ENCODE peak calls at places on chromosome 11, in six cellular contexts. C, X, P, D, V and T are unnamed samples.

GRCh38 chr11:103055174-103055890 is 36.6 kb downstream of the DCUN1D5 start:
- DNase-seq in C (no peak), V (peak; percentile 62), D (no peak), X (no peak), P (peak; percentile 73), T (no peak)

GRCh38 chr11:19546325-19546724 is 166.3 kb upstream of the NAV2 start:
- DNase-seq in X (no peak), C (no peak), P (no peak), V (no peak), D (no peak), T (no peak)

GRCh38 chr11:99368579-99368978 is 347.8 kb downstream of the CNTN5 start:
- DNase-seq in C (no peak), D (no peak), V (peak; percentile 76), X (no peak), P (peak; percentile 43), T (peak; percentile 20)

GRCh38 chr11:94926698-94927237 is 46.6 kb downstream of the CWC15 start:
- DNase-seq in V (peak; percentile 96), C (peak; percentile 91), X (peak; percentile 90), P (peak; percentile 98), D (peak; percentile 77), T (peak; percentile 95)

GRCh38 chr11:124832571-124832970 is 32.4 kb upstream of the MSANTD2 start:
- DNase-seq in D (no peak), P (no peak), X (no peak), V (no peak), C (no peak), T (no peak)

GRCh38 chr11:45371251-45371749 is 85.2 kb upstream of the SYT13 start:
- DNase-seq in X (peak; percentile 45), P (peak; percentile 61), V (peak; percentile 66), D (peak; percentile 18), C (peak; percentile 27), T (peak; percentile 6)

GRCh38 chr11:84524422-84525051 is 1102.6 kb downstream of the DLG2 start:
- DNase-seq in D (no peak), X (no peak), V (peak; percentile 41), C (no peak), P (peak; percentile 44), T (peak; percentile 13)

GRCh38 chr11:116033931-116034553 is 529.8 kb upstream of the CADM1 start:
- DNase-seq in V (no peak), P (no peak), C (no peak), X (no peak), D (no peak), T (no peak)

GRCh38 chr11:35427158-35427557 is 7.8 kb upstream of the SLC1A2 start:
- DNase-seq in D (peak; percentile 55), V (peak; percentile 82), C (no peak), X (no peak), P (peak; percentile 77), T (peak; percentile 69)

GRCh38 chr11:60378359-60378758 is at the start of gene MS4A7:
- DNase-seq in V (no peak), P (no peak), D (no peak), C (no peak), X (no peak), T (no peak)

GRCh38 chr11:81907996-81908395 is 825.7 kb downstream of the FAM181B start:
- DNase-seq in P (no peak), X (no peak), C (no peak), V (peak; percentile 37), D (no peak), T (no peak)

GRCh38 chr11:122046438-122046837 is 69.6 kb downstream of the BLID start:
- DNase-seq in P (no peak), V (no peak), C (no peak), D (no peak), X (no peak), T (no peak)

GRCh38 chr11:103035656-103036434 is 56.1 kb downstream of the DCUN1D5 start:
- DNase-seq in X (no peak), P (peak; percentile 80), C (no peak), V (peak; percentile 84), D (peak; percentile 81), T (peak; percentile 36)

GRCh38 chr11:16326679-16327297 is 29.6 kb downstream of the SOX6 start:
- DNase-seq in X (no peak), C (no peak), D (no peak), V (no peak), P (no peak), T (no peak)

GRCh38 chr11:47186937-47187681 is 875 bp upstream of the PACSIN3 start:
- DNase-seq in V (peak; percentile 35), P (peak; percentile 49), X (peak; percentile 62), C (peak; percentile 78), D (no peak), T (no peak)

GRCh38 chr11:82874646-82875523 is 25.3 kb downstream of the PRCP start:
- DNase-seq in C (no peak), P (no peak), X (no peak), D (no peak), V (no peak), T (no peak)

GRCh38 chr11:26227311-26227710 is 104.6 kb upstream of the ANO3 start:
- DNase-seq in P (peak; percentile 96), V (peak; percentile 83), C (no peak), D (peak; percentile 80), X (no peak), T (peak; percentile 73)

GRCh38 chr11:7599209-7599608 is 74.1 kb downstream of the CYB5R2 start:
- DNase-seq in P (no peak), X (no peak), V (no peak), C (no peak), D (no peak), T (no peak)

GRCh38 chr11:57131080-57131790 is 50.5 kb upstream of the LRRC55 start:
- DNase-seq in P (peak; percentile 10), C (peak; percentile 18), X (no peak), D (no peak), V (peak; percentile 6), T (no peak)

GRCh38 chr11:86869966-86870570 is 69.7 kb downstream of the PRSS23 start:
- DNase-seq in X (peak; percentile 46), C (peak; percentile 66), V (peak; percentile 65), D (peak; percentile 28), P (peak; percentile 71), T (peak; percentile 19)

GRCh38 chr11:112963368-112963955 is 2.2 kb downstream of the NCAM1 start:
- DNase-seq in V (no peak), C (no peak), D (no peak), P (no peak), X (no peak), T (no peak)
- H3K4me3 ChIP-seq in V (peak overlapping the region; percentile 53), C (peak overlapping the region; percentile 50), D (peak overlapping the region; percentile 2), P (no peak overlapping the region), X (peak overlapping the region; percentile 62), T (peak overlapping the region; percentile 67)

GRCh38 chr11:120715239-120715638 is 203.7 kb downstream of the GRIK4 start:
- DNase-seq in V (no peak), X (no peak), C (no peak), D (no peak), P (peak; percentile 28), T (no peak)
- H3K4me3 ChIP-seq in V (no peak overlapping the region), X (peak overlapping the region; percentile 22), C (no peak overlapping the region), D (no peak overlapping the region), P (peak overlapping the region; percentile 17), T (no peak overlapping the region)

GRCh38 chr11:15038963-15039362 is 34.4 kb upstream of the CALCB start:
- DNase-seq in D (no peak), V (no peak), P (peak; percentile 37), X (no peak), C (no peak), T (no peak)

GRCh38 chr11:15034687-15035267 is 38.6 kb upstream of the CALCB start:
- DNase-seq in P (no peak), X (no peak), C (no peak), V (no peak), D (no peak), T (no peak)

GRCh38 chr11:15035283-15035682 is 38.1 kb upstream of the CALCB start:
- DNase-seq in X (no peak), D (no peak), V (no peak), P (no peak), C (no peak), T (no peak)
- H3K4me3 ChIP-seq in X (no peak overlapping the region), D (no peak overlapping the region), V (no peak overlapping the region), P (no peak overlapping the region), C (no peak overlapping the region), T (no peak overlapping the region)

DNA sequence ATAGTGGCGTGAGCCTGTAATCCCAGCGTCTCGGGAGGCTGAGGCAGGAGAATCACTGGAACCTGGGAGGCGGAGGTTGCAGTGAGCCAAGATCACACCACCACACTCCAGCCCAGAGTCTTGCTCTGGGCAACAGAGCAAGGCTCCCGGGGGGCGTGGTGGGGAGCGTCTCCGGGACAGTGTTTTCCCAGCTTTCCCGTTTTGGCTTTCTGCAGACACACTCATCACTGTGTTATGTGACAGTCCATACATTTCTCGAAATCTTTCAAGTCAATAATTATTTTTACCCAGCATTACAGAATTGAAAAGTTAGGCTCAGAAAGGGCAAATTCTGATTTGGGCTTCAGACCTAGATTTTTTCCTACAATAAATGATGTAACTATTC is 31.7 kb downstream of the NEAT1 start:
- DNase-seq in V (peak; percentile 44), D (no peak), P (peak; percentile 31), X (no peak), C (no peak), T (no peak)
- H3K4me3 ChIP-seq in V (peak overlapping the region; percentile 60), D (peak overlapping the region; percentile 58), P (peak overlapping the region; percentile 43), X (peak overlapping the region; percentile 51), C (peak overlapping the region; percentile 41), T (peak overlapping the region; percentile 51)

DNA sequence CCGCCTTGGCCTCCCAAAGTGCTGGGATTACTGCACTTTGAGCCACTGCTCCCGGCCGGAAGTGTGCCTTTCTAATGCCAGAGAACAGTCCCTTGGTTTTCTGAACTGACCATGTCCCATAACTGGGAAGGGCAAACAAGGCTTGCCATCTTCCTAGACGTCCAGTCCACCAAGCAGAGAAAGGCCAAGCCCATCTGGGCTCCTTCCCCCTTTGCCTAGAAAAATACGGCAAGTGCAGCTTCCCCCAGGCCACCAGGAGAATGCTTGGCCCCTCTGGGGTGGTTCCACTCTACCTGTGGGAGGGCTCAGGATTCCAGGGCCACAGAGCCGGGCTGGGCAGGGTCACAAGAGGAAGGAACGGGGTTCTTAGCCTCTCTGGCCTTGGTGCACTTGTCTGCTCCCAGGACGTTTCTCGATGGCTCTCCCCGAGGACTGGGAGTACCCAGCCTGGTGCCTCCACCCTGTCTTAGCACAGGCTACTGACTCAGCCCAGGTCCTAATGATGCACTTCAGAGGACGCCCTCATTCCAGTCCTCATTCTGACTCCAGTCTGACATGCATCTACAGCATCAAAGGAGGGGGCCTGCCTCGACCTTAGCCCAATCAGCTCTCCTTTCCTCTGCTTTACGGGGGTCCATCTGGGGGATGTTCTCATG is 1.2 kb downstream of the USP2 start:
- DNase-seq in P (no peak), X (no peak), D (no peak), C (no peak), V (no peak), T (no peak)
- H3K4me3 ChIP-seq in P (no peak overlapping the region), X (no peak overlapping the region), D (no peak overlapping the region), C (no peak overlapping the region), V (no peak overlapping the region), T (peak overlapping the region; percentile 57)